ENCODE peak calls at places on chromosomes 6 and 20, in eight cellular contexts. N, R, D, Y, V, G, W and J are unnamed samples. For H3K4me1, the result is how much of the 10 kb centered on the place peaks cover.

GRCh38 chr6:155389130-155389529 is 66.5 kb downstream of the NOX3 start:
- DNase-seq in W (no peak), D (no peak), R (no peak), Y (no peak), G (no peak), N (no peak), V (no peak), J (no peak)

GRCh38 chr6:31651602-31652191 is 764 bp downstream of the BAG6 start:
- DNase-seq in G (peak), R (no peak), V (peak), W (no peak), D (no peak), N (peak), Y (no peak), J (no peak)

GRCh38 chr20:11076434-11076833 is 402.6 kb upstream of the JAG1 start:
- DNase-seq in Y (no peak), G (no peak), D (no peak), V (no peak), N (no peak), W (no peak), R (no peak), J (no peak)

GRCh38 chr20:5181955-5182354 is 55.1 kb downstream of the CDS2 start:
- DNase-seq in V (no peak), D (no peak), W (no peak), N (no peak), G (no peak), R (no peak), Y (no peak), J (no peak)

GRCh38 chr20:6053776-6054688 is at the start of gene LRRN4:
- DNase-seq in W (no peak), V (peak), N (no peak), R (no peak), D (peak), Y (no peak), G (no peak), J (no peak)

GRCh38 chr20:53070714-53071392 is 98.7 kb downstream of the TSHZ2 start:
- DNase-seq in N (no peak), D (no peak), G (no peak), V (no peak), Y (no peak), W (no peak), R (no peak), J (no peak)

GRCh38 chr6:89506716-89507597 is 74.0 kb downstream of the ANKRD6 start:
- DNase-seq in D (no peak), V (no peak), G (no peak), R (no peak), Y (no peak), N (no peak), W (no peak), J (no peak)

GRCh38 chr20:46703435-46703834 is 6.0 kb upstream of the SLC2A10 start:
- DNase-seq in N (no peak), G (no peak), R (no peak), Y (no peak), D (no peak), W (no peak), V (no peak), J (no peak)

GRCh38 chr20:12068146-12068545 is 150.5 kb downstream of the BTBD3 start:
- DNase-seq in N (no peak), Y (no peak), D (no peak), R (peak), G (no peak), V (no peak), W (no peak), J (no peak)

GRCh38 chr20:31454374-31454773 is 13.9 kb downstream of the DEFB123 start:
- DNase-seq in G (no peak), D (no peak), Y (no peak), W (no peak), N (no peak), R (no peak), V (no peak), J (no peak)
- H3K4me1 ChIP-seq in G (under half), D (under half), Y (under half), W (under half), N (under half), R (under half), V (under half), J (under half)

DNA sequence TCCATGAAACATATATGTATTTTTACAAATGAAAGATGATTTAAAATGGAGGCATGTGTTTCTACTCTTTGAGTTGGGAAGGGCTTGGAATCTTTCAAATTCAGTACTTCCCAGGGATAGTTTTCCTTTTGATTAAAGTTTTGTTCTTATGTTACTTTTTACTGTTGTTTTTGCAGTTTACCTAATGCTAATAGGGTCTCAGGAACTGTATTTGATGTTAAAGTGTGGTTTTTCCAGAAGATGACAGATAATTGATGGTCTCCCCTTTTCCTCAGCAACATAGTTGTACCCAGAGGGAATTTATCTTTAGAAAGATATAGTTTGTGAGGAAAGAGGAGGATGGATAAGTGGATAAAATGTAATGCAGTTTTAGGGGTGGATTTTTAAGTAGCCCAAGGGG is 42.1 kb downstream of the GNAS start:
- DNase-seq in Y (no peak), R (no peak), N (no peak), G (no peak), D (no peak), V (no peak), W (no peak), J (no peak)
- H3K27ac ChIP-seq in Y (no peak), R (no peak), N (no peak), G (no peak), D (peak), V (no peak), W (no peak), J (no peak)

GRCh38 chr6:41184761-41185160 is 16.2 kb downstream of the TREML2 start:
- DNase-seq in V (no peak), N (no peak), R (no peak), Y (no peak), G (no peak), W (no peak), D (no peak), J (no peak)
- H3K4me1 ChIP-seq in V (under half), N (under half), R (under half), Y (under half), G (under half), W (under half), D (under half), J (under half)

GRCh38 chr20:25280051-25280573 is 32.2 kb downstream of the PYGB start:
- DNase-seq in D (peak), N (peak), W (no peak), Y (peak), G (no peak), R (no peak), V (no peak), J (no peak)

GRCh38 chr20:25277941-25278521 is 30.1 kb downstream of the PYGB start:
- DNase-seq in W (no peak), Y (peak), D (peak), V (no peak), N (no peak), R (no peak), G (no peak), J (no peak)

GRCh38 chr20:25280574-25281535 is 33.0 kb downstream of the PYGB start:
- DNase-seq in W (no peak), N (no peak), D (peak), R (no peak), G (no peak), V (no peak), Y (peak), J (no peak)

GRCh38 chr20:25278636-25279361 is 30.9 kb downstream of the PYGB start:
- DNase-seq in R (no peak), G (no peak), W (no peak), N (no peak), D (peak), V (no peak), Y (peak), J (no peak)

GRCh38 chr20:25279403-25279802 is 31.5 kb downstream of the PYGB start:
- DNase-seq in D (no peak), G (no peak), R (no peak), N (no peak), W (no peak), Y (no peak), V (no peak), J (no peak)
- H3K27ac ChIP-seq in D (peak), G (no peak), R (no peak), N (peak), W (no peak), Y (no peak), V (no peak), J (no peak)

GRCh38 chr6:156807795-156808194 is 30.6 kb downstream of the ARID1B start:
- DNase-seq in D (no peak), V (no peak), G (no peak), Y (no peak), N (no peak), R (no peak), W (no peak), J (no peak)

GRCh38 chr6:156807028-156807427 is 29.9 kb downstream of the ARID1B start:
- DNase-seq in W (peak), R (no peak), D (no peak), N (no peak), G (no peak), V (no peak), Y (no peak), J (no peak)

GRCh38 chr6:156808287-156808686 is 31.1 kb downstream of the ARID1B start:
- DNase-seq in G (no peak), D (no peak), Y (no peak), N (no peak), R (no peak), W (no peak), V (no peak), J (no peak)

GRCh38 chr6:156809034-156809433 is 31.9 kb downstream of the ARID1B start:
- DNase-seq in R (no peak), W (no peak), D (no peak), N (no peak), Y (peak), V (no peak), G (no peak), J (no peak)

DNA sequence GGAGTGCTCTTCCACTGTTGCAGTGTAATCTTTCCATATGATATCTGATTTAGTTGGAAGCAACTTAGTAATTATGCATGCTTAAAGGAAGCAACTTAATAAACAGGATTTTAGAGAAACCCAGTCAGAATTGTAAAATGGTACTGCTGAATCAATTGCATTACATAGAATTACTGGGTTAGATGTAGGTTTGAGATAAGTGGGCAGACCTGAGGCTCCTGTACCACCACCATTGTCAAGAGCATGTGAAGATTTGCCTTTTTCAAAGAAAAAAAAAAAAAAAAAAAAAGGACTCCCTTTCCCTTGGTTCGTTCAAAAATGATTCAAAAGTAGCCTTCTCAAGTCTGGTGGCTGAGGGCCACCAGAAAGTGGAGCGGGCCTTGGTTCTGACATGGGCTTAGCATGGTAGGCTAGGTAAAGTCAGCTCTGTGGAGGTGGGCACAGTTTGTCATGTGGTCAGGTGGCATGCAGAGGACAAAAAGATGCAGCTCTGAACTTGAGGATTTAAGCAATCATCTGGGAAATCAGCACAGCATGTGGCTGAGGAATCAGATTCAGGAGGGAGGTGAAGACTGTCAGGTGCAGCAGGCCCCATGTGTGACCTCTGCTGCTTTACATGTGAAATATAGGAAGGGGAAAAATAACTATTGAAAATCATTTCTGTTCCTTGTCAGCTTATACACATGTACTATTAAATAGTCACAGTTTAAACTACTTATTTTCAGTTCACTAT is 32.4 kb downstream of the ARID1B start:
- DNase-seq in Y (no peak), G (no peak), V (no peak), D (no peak), W (no peak), R (no peak), N (no peak), J (no peak)
- H3K4me1 ChIP-seq in Y (under half), G (half or more), V (under half), D (half or more), W (half or more), R (under half), N (under half), J (under half)

DNA sequence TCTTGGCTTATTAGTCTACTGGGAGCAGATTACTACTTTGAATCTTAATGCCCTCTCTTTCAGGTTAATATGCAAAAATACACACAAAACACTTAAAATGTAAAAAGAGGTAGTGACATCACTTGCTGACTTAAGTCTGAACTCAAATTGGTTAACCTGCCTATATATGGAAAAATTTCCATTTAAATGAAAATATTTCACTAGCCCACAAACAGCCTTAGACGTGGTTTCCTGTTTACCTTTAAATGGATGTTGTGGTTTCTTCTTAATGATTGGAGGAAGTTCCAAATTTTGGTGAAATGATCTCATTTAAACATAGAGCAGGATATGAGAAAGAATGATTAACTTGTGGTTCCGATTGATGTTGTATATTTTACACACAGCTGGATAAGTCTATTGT is 553.7 kb downstream of the CD109 start:
- DNase-seq in Y (no peak), G (no peak), R (no peak), N (no peak), D (no peak), W (no peak), V (no peak), J (no peak)
- H3K27ac ChIP-seq in Y (no peak), G (no peak), R (no peak), N (no peak), D (no peak), W (no peak), V (no peak), J (no peak)

GRCh38 chr20:19991826-19992225 is 25.3 kb upstream of the NAA20 start:
- DNase-seq in D (no peak), R (no peak), Y (no peak), N (no peak), G (no peak), W (no peak), V (no peak), J (no peak)

GRCh38 chr20:19990911-19991707 is 26.1 kb upstream of the NAA20 start:
- DNase-seq in V (no peak), G (no peak), R (no peak), N (no peak), Y (no peak), W (no peak), D (no peak), J (no peak)

GRCh38 chr20:19986419-19986818 is 30.7 kb upstream of the NAA20 start:
- DNase-seq in W (no peak), G (no peak), V (no peak), N (no peak), Y (no peak), R (no peak), D (no peak), J (no peak)

GRCh38 chr20:19981091-19981490 is 36.1 kb upstream of the NAA20 start:
- DNase-seq in D (no peak), R (no peak), Y (no peak), G (no peak), V (no peak), N (no peak), W (no peak), J (no peak)

GRCh38 chr20:19987046-19987445 is 30.1 kb upstream of the NAA20 start:
- DNase-seq in R (no peak), V (no peak), Y (no peak), W (no peak), D (no peak), G (no peak), N (no peak), J (no peak)
- H3K4me1 ChIP-seq in R (under half), V (under half), Y (under half), W (under half), D (half or more), G (under half), N (under half), J (under half)